ENCODE peak calls at places on chromosome 7, in ten cellular contexts. One of them, this sample, is unnamed.

GRCh38 chr7:114949227-114949626 is 27.3 kb downstream of the MDFIC start:
- DNase-seq in tibial nerve: no peak
- DNase-seq in ovary: no peak
- DNase-seq in A549: no peak
- DNase-seq in stomach: no peak
- DNase-seq in transverse colon: no peak
- DNase-seq in sigmoid colon: no peak
- DNase-seq in suprapubic skin: no peak
- DNase-seq in GM12878: no peak
- DNase-seq in SK-N-SH: no peak
- DNase-seq in this sample: no peak

GRCh38 chr7:40899651-40900507 is 765.1 kb downstream of the SUGCT start:
- DNase-seq in tibial nerve: no peak
- DNase-seq in ovary: no peak
- DNase-seq in A549: no peak
- DNase-seq in stomach: no peak
- DNase-seq in transverse colon: no peak
- DNase-seq in sigmoid colon: peak
- DNase-seq in suprapubic skin: no peak
- DNase-seq in GM12878: no peak
- DNase-seq in SK-N-SH: no peak
- DNase-seq in this sample: no peak

GRCh38 chr7:2779086-2779485 is 65.0 kb downstream of the GNA12 start:
- DNase-seq in tibial nerve: no peak
- DNase-seq in ovary: no peak
- DNase-seq in A549: no peak
- DNase-seq in stomach: no peak
- DNase-seq in transverse colon: no peak
- DNase-seq in sigmoid colon: no peak
- DNase-seq in suprapubic skin: peak
- DNase-seq in GM12878: no peak
- DNase-seq in SK-N-SH: no peak
- DNase-seq in this sample: no peak

GRCh38 chr7:109462171-109462570 is 892.5 kb downstream of the DNAJB9 start:
- DNase-seq in tibial nerve: no peak
- DNase-seq in ovary: no peak
- DNase-seq in A549: no peak
- DNase-seq in stomach: no peak
- DNase-seq in transverse colon: no peak
- DNase-seq in sigmoid colon: no peak
- DNase-seq in suprapubic skin: no peak
- DNase-seq in GM12878: no peak
- DNase-seq in SK-N-SH: no peak
- DNase-seq in this sample: no peak

GRCh38 chr7:64863021-64863420 is 40.1 kb upstream of the ZNF273 start:
- DNase-seq in tibial nerve: no peak
- DNase-seq in ovary: no peak
- DNase-seq in A549: no peak
- DNase-seq in stomach: no peak
- DNase-seq in transverse colon: no peak
- DNase-seq in sigmoid colon: no peak
- DNase-seq in suprapubic skin: no peak
- DNase-seq in GM12878: no peak
- DNase-seq in SK-N-SH: no peak
- DNase-seq in this sample: no peak

GRCh38 chr7:94284120-94284519 is 110.6 kb upstream of the COL1A2 start:
- DNase-seq in tibial nerve: no peak
- DNase-seq in ovary: no peak
- DNase-seq in A549: no peak
- DNase-seq in stomach: no peak
- DNase-seq in transverse colon: no peak
- DNase-seq in sigmoid colon: no peak
- DNase-seq in suprapubic skin: no peak
- DNase-seq in GM12878: no peak
- DNase-seq in SK-N-SH: no peak
- DNase-seq in this sample: no peak

GRCh38 chr7:129265328-129265727 is 40.5 kb downstream of the AHCYL2 start:
- DNase-seq in tibial nerve: no peak
- DNase-seq in ovary: no peak
- DNase-seq in A549: no peak
- DNase-seq in stomach: no peak
- DNase-seq in transverse colon: no peak
- DNase-seq in sigmoid colon: no peak
- DNase-seq in suprapubic skin: no peak
- DNase-seq in GM12878: no peak
- DNase-seq in SK-N-SH: no peak
- DNase-seq in this sample: no peak

GRCh38 chr7:117014673-117015133 is 61.4 kb downstream of the ST7 start:
- DNase-seq in tibial nerve: peak
- DNase-seq in ovary: peak
- DNase-seq in A549: no peak
- DNase-seq in stomach: peak
- DNase-seq in transverse colon: peak
- DNase-seq in sigmoid colon: peak
- DNase-seq in suprapubic skin: no peak
- DNase-seq in GM12878: no peak
- DNase-seq in SK-N-SH: peak
- DNase-seq in this sample: no peak

GRCh38 chr7:26853788-26854393 is 10.5 kb downstream of the SKAP2 start:
- DNase-seq in tibial nerve: no peak
- DNase-seq in ovary: no peak
- DNase-seq in A549: peak
- DNase-seq in stomach: no peak
- DNase-seq in transverse colon: no peak
- DNase-seq in sigmoid colon: no peak
- DNase-seq in suprapubic skin: no peak
- DNase-seq in GM12878: no peak
- DNase-seq in SK-N-SH: peak
- DNase-seq in this sample: no peak

DNA sequence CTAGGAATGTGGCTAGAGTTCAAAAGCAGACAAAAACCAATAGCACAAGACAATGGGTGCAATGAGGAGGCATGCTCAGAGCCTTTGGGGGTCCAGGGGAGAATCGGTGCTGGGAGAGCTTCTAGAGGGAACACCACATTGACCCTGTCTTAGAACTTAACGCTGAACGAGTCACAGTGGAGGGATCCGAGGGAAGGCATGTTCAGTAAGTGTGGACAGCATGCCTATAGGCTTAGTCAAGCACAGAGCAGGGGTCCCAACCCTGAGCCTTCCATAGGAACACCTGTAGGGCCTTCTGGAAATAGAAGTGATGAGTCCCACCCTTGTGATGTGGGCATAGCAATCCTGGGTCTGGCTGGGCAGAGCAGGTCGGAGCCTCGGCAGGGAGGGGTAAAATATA is 148.7 kb downstream of the PKD1L1 start:
- DNase-seq in tibial nerve: no peak
- DNase-seq in ovary: no peak
- DNase-seq in A549: no peak
- DNase-seq in stomach: no peak
- DNase-seq in transverse colon: no peak
- DNase-seq in sigmoid colon: no peak
- DNase-seq in suprapubic skin: no peak
- DNase-seq in GM12878: no peak
- DNase-seq in SK-N-SH: no peak
- DNase-seq in this sample: peak
- TF ChIP-seq EP300 in tibial nerve: no peak
- TF ChIP-seq EP300 in ovary: no peak
- TF ChIP-seq EP300 in A549: no peak
- TF ChIP-seq EP300 in stomach: no peak
- TF ChIP-seq EP300 in transverse colon: no peak
- TF ChIP-seq EP300 in sigmoid colon: no peak
- TF ChIP-seq EP300 in suprapubic skin: no peak
- TF ChIP-seq EP300 in GM12878: no peak
- TF ChIP-seq EP300 in SK-N-SH: no peak
- TF ChIP-seq EP300 in this sample: no peak

GRCh38 chr7:136116186-136116585 is 139.0 kb upstream of the MTPN start:
- DNase-seq in tibial nerve: no peak
- DNase-seq in ovary: no peak
- DNase-seq in A549: no peak
- DNase-seq in stomach: no peak
- DNase-seq in transverse colon: no peak
- DNase-seq in sigmoid colon: no peak
- DNase-seq in suprapubic skin: no peak
- DNase-seq in GM12878: no peak
- DNase-seq in SK-N-SH: peak
- DNase-seq in this sample: no peak

GRCh38 chr7:136117539-136117938 is 140.4 kb upstream of the MTPN start:
- DNase-seq in tibial nerve: no peak
- DNase-seq in ovary: no peak
- DNase-seq in A549: no peak
- DNase-seq in stomach: no peak
- DNase-seq in transverse colon: no peak
- DNase-seq in sigmoid colon: no peak
- DNase-seq in suprapubic skin: no peak
- DNase-seq in GM12878: no peak
- DNase-seq in SK-N-SH: no peak
- DNase-seq in this sample: no peak

GRCh38 chr7:136114966-136115762 is 138.0 kb upstream of the MTPN start:
- DNase-seq in tibial nerve: no peak
- DNase-seq in ovary: no peak
- DNase-seq in A549: peak
- DNase-seq in stomach: peak
- DNase-seq in transverse colon: peak
- DNase-seq in sigmoid colon: no peak
- DNase-seq in suprapubic skin: no peak
- DNase-seq in GM12878: no peak
- DNase-seq in SK-N-SH: peak
- DNase-seq in this sample: no peak
- TF ChIP-seq CTCF in tibial nerve: peak
- TF ChIP-seq CTCF in ovary: no peak
- TF ChIP-seq CTCF in A549: peak
- TF ChIP-seq CTCF in stomach: peak
- TF ChIP-seq CTCF in transverse colon: peak
- TF ChIP-seq CTCF in sigmoid colon: peak
- TF ChIP-seq CTCF in suprapubic skin: no peak
- TF ChIP-seq CTCF in GM12878: peak
- TF ChIP-seq CTCF in SK-N-SH: peak
- TF ChIP-seq CTCF in this sample: peak

GRCh38 chr7:86942995-86943394 is 116.5 kb downstream of the ELAPOR2 start:
- DNase-seq in tibial nerve: no peak
- DNase-seq in ovary: no peak
- DNase-seq in A549: no peak
- DNase-seq in stomach: no peak
- DNase-seq in transverse colon: no peak
- DNase-seq in sigmoid colon: no peak
- DNase-seq in suprapubic skin: no peak
- DNase-seq in GM12878: no peak
- DNase-seq in SK-N-SH: no peak
- DNase-seq in this sample: no peak

GRCh38 chr7:86939197-86939814 is 120.1 kb downstream of the ELAPOR2 start:
- DNase-seq in tibial nerve: peak
- DNase-seq in ovary: no peak
- DNase-seq in A549: peak
- DNase-seq in stomach: no peak
- DNase-seq in transverse colon: peak
- DNase-seq in sigmoid colon: no peak
- DNase-seq in suprapubic skin: no peak
- DNase-seq in GM12878: peak
- DNase-seq in SK-N-SH: peak
- DNase-seq in this sample: no peak

GRCh38 chr7:86942081-86942480 is 117.4 kb downstream of the ELAPOR2 start:
- DNase-seq in tibial nerve: no peak
- DNase-seq in ovary: no peak
- DNase-seq in A549: no peak
- DNase-seq in stomach: no peak
- DNase-seq in transverse colon: no peak
- DNase-seq in sigmoid colon: no peak
- DNase-seq in suprapubic skin: no peak
- DNase-seq in GM12878: no peak
- DNase-seq in SK-N-SH: no peak
- DNase-seq in this sample: no peak

GRCh38 chr7:86947956-86948355 is 111.5 kb downstream of the ELAPOR2 start:
- DNase-seq in tibial nerve: no peak
- DNase-seq in ovary: no peak
- DNase-seq in A549: no peak
- DNase-seq in stomach: no peak
- DNase-seq in transverse colon: no peak
- DNase-seq in sigmoid colon: no peak
- DNase-seq in suprapubic skin: no peak
- DNase-seq in GM12878: no peak
- DNase-seq in SK-N-SH: no peak
- DNase-seq in this sample: no peak

DNA sequence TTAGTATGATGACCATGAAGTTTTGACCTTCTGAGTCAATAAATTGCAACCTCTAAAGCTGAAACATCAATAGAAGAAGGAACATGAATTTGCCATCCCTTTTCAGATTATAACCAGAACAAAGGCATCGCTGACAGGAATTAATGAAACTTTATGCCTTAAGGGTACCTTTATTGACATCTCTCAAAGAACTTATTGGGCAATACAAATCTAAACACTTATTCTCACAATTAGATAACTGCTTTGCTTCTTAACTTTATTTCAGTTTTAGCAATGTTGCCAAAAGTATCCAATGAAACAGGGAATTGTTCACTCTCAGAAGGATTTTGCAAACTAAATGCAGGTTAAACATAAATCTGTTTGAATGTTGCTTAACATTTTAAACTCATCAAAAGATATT is 116.0 kb downstream of the ELAPOR2 start:
- DNase-seq in tibial nerve: no peak
- DNase-seq in ovary: no peak
- DNase-seq in A549: no peak
- DNase-seq in stomach: no peak
- DNase-seq in transverse colon: no peak
- DNase-seq in sigmoid colon: no peak
- DNase-seq in suprapubic skin: no peak
- DNase-seq in GM12878: no peak
- DNase-seq in SK-N-SH: no peak
- DNase-seq in this sample: no peak
- TF ChIP-seq EP300 in tibial nerve: no peak
- TF ChIP-seq EP300 in ovary: no peak
- TF ChIP-seq EP300 in A549: no peak
- TF ChIP-seq EP300 in stomach: no peak
- TF ChIP-seq EP300 in transverse colon: no peak
- TF ChIP-seq EP300 in sigmoid colon: no peak
- TF ChIP-seq EP300 in suprapubic skin: no peak
- TF ChIP-seq EP300 in GM12878: no peak
- TF ChIP-seq EP300 in SK-N-SH: no peak
- TF ChIP-seq EP300 in this sample: no peak

DNA sequence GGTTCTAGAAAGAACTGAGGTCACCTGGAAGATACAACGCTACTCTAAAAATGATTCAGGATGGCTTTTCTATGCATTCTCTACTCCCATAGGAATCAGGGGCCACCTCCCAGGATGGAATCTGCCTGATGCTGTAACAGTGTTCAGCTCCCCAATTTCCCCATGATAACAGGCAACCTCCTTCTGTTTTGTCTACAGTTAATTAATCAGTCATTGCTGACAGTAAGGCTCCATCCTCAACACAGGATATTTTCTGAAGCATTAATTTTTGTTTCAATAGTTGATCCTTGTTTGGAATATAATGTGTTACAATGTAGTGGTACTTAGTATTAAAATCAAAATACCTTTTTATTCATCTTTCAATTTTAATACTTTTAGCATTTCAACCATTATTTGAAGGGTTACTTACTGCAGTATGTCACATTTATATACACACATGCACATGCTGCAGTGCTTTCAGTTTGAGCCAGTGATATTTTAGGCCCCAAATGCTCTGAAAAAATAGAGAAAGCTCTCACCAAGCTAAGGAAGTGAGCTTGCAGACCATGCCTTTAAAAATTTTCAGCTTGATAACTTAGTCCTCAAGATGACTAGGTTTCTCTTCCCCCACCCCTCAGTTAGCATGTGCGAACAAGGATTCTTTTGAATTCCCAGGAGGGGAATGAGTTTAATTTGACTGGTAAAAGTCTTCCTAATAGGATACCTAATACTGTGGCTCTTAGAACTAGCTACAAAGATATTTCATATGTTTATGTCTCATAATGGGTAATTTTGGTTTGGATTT is 592 bp upstream of the PIK3CG start:
- DNase-seq in tibial nerve: no peak
- DNase-seq in ovary: no peak
- DNase-seq in A549: no peak
- DNase-seq in stomach: no peak
- DNase-seq in transverse colon: no peak
- DNase-seq in sigmoid colon: no peak
- DNase-seq in suprapubic skin: no peak
- DNase-seq in GM12878: peak
- DNase-seq in SK-N-SH: no peak
- DNase-seq in this sample: no peak
- TF ChIP-seq CTCF in tibial nerve: no peak
- TF ChIP-seq CTCF in ovary: no peak
- TF ChIP-seq CTCF in A549: no peak
- TF ChIP-seq CTCF in stomach: no peak
- TF ChIP-seq CTCF in transverse colon: no peak
- TF ChIP-seq CTCF in sigmoid colon: no peak
- TF ChIP-seq CTCF in suprapubic skin: no peak
- TF ChIP-seq CTCF in GM12878: no peak
- TF ChIP-seq CTCF in SK-N-SH: no peak
- TF ChIP-seq CTCF in this sample: no peak